ENCODE peak calls at places on chromosomes 1 and 21, in nine cellular contexts. One of them, this sample, is unnamed. For H3K36me3 and H3K9me3, the result is how much of the 10 kb centered on the place peaks cover.

GRCh38 chr1:41698916-41699860 is 214.7 kb upstream of the EDN2 start:
- DNase-seq in CD4-positive, alpha-beta memory T cell: no peak
- DNase-seq in tibial artery: no peak
- DNase-seq in tibial nerve: no peak
- DNase-seq in cardiac muscle cell: no peak
- DNase-seq in right atrium auricular region: no peak
- DNase-seq in CD8-positive, alpha-beta T cell: no peak
- DNase-seq in CD8-positive, alpha-beta memory T cell: peak
- DNase-seq in left lung: no peak
- DNase-seq in this sample: no peak

GRCh38 chr1:94753171-94753972 is 66.8 kb upstream of the SLC44A3 start:
- DNase-seq in CD4-positive, alpha-beta memory T cell: no peak
- DNase-seq in tibial artery: no peak
- DNase-seq in tibial nerve: no peak
- DNase-seq in cardiac muscle cell: peak
- DNase-seq in right atrium auricular region: no peak
- DNase-seq in CD8-positive, alpha-beta T cell: no peak
- DNase-seq in CD8-positive, alpha-beta memory T cell: no peak
- DNase-seq in left lung: no peak
- DNase-seq in this sample: no peak

GRCh38 chr1:152442765-152443164 is 28.7 kb upstream of the CRNN start:
- DNase-seq in CD4-positive, alpha-beta memory T cell: no peak
- DNase-seq in tibial artery: no peak
- DNase-seq in tibial nerve: no peak
- DNase-seq in cardiac muscle cell: peak
- DNase-seq in right atrium auricular region: no peak
- DNase-seq in CD8-positive, alpha-beta T cell: no peak
- DNase-seq in CD8-positive, alpha-beta memory T cell: no peak
- DNase-seq in left lung: no peak
- DNase-seq in this sample: no peak

GRCh38 chr1:236494082-236494481 is 29.7 kb upstream of the LGALS8 start:
- DNase-seq in CD4-positive, alpha-beta memory T cell: no peak
- DNase-seq in tibial artery: no peak
- DNase-seq in tibial nerve: no peak
- DNase-seq in cardiac muscle cell: no peak
- DNase-seq in right atrium auricular region: no peak
- DNase-seq in CD8-positive, alpha-beta T cell: no peak
- DNase-seq in CD8-positive, alpha-beta memory T cell: no peak
- DNase-seq in left lung: no peak
- DNase-seq in this sample: no peak

GRCh38 chr21:25387665-25388064 is 219.6 kb downstream of the MRPL39 start:
- DNase-seq in CD4-positive, alpha-beta memory T cell: no peak
- DNase-seq in tibial artery: no peak
- DNase-seq in tibial nerve: no peak
- DNase-seq in cardiac muscle cell: no peak
- DNase-seq in right atrium auricular region: no peak
- DNase-seq in CD8-positive, alpha-beta T cell: no peak
- DNase-seq in CD8-positive, alpha-beta memory T cell: no peak
- DNase-seq in left lung: no peak
- DNase-seq in this sample: no peak

GRCh38 chr1:46137901-46138300 is 5.5 kb upstream of the PIK3R3 start:
- DNase-seq in CD4-positive, alpha-beta memory T cell: no peak
- DNase-seq in tibial artery: no peak
- DNase-seq in tibial nerve: no peak
- DNase-seq in cardiac muscle cell: peak
- DNase-seq in right atrium auricular region: no peak
- DNase-seq in CD8-positive, alpha-beta T cell: no peak
- DNase-seq in CD8-positive, alpha-beta memory T cell: no peak
- DNase-seq in left lung: no peak
- DNase-seq in this sample: no peak

GRCh38 chr1:11753555-11754208 is 8.3 kb upstream of the C1orf167 start:
- DNase-seq in CD4-positive, alpha-beta memory T cell: no peak
- DNase-seq in tibial artery: no peak
- DNase-seq in tibial nerve: no peak
- DNase-seq in cardiac muscle cell: peak
- DNase-seq in right atrium auricular region: no peak
- DNase-seq in CD8-positive, alpha-beta T cell: no peak
- DNase-seq in CD8-positive, alpha-beta memory T cell: no peak
- DNase-seq in left lung: no peak
- DNase-seq in this sample: no peak

GRCh38 chr1:59242345-59242744 is 54.5 kb upstream of the FGGY start:
- DNase-seq in CD4-positive, alpha-beta memory T cell: no peak
- DNase-seq in tibial artery: no peak
- DNase-seq in tibial nerve: no peak
- DNase-seq in cardiac muscle cell: no peak
- DNase-seq in right atrium auricular region: no peak
- DNase-seq in CD8-positive, alpha-beta T cell: no peak
- DNase-seq in CD8-positive, alpha-beta memory T cell: no peak
- DNase-seq in left lung: no peak
- DNase-seq in this sample: no peak

GRCh38 chr21:27580276-27580675 is 613.4 kb upstream of the ADAMTS5 start:
- DNase-seq in CD4-positive, alpha-beta memory T cell: no peak
- DNase-seq in tibial artery: no peak
- DNase-seq in tibial nerve: no peak
- DNase-seq in cardiac muscle cell: no peak
- DNase-seq in right atrium auricular region: no peak
- DNase-seq in CD8-positive, alpha-beta T cell: no peak
- DNase-seq in CD8-positive, alpha-beta memory T cell: no peak
- DNase-seq in left lung: no peak
- DNase-seq in this sample: no peak

GRCh38 chr1:51317798-51318197 is 12.6 kb downstream of the TTC39A start:
- DNase-seq in CD4-positive, alpha-beta memory T cell: no peak
- DNase-seq in tibial artery: no peak
- DNase-seq in tibial nerve: no peak
- DNase-seq in cardiac muscle cell: no peak
- DNase-seq in right atrium auricular region: no peak
- DNase-seq in CD8-positive, alpha-beta T cell: no peak
- DNase-seq in CD8-positive, alpha-beta memory T cell: no peak
- DNase-seq in left lung: no peak
- DNase-seq in this sample: no peak

GRCh38 chr21:33430858-33431257 is 27.6 kb downstream of the IFNGR2 start:
- DNase-seq in CD4-positive, alpha-beta memory T cell: no peak
- DNase-seq in tibial artery: peak
- DNase-seq in tibial nerve: no peak
- DNase-seq in cardiac muscle cell: no peak
- DNase-seq in right atrium auricular region: no peak
- DNase-seq in CD8-positive, alpha-beta T cell: no peak
- DNase-seq in CD8-positive, alpha-beta memory T cell: no peak
- DNase-seq in left lung: no peak
- DNase-seq in this sample: no peak

GRCh38 chr21:33434770-33435360 is 31.7 kb downstream of the IFNGR2 start:
- DNase-seq in CD4-positive, alpha-beta memory T cell: no peak
- DNase-seq in tibial artery: no peak
- DNase-seq in tibial nerve: no peak
- DNase-seq in cardiac muscle cell: peak
- DNase-seq in right atrium auricular region: no peak
- DNase-seq in CD8-positive, alpha-beta T cell: no peak
- DNase-seq in CD8-positive, alpha-beta memory T cell: no peak
- DNase-seq in left lung: no peak
- DNase-seq in this sample: no peak

GRCh38 chr21:33433001-33433400 is 29.8 kb downstream of the IFNGR2 start:
- DNase-seq in CD4-positive, alpha-beta memory T cell: no peak
- DNase-seq in tibial artery: peak
- DNase-seq in tibial nerve: no peak
- DNase-seq in cardiac muscle cell: no peak
- DNase-seq in right atrium auricular region: no peak
- DNase-seq in CD8-positive, alpha-beta T cell: no peak
- DNase-seq in CD8-positive, alpha-beta memory T cell: no peak
- DNase-seq in left lung: no peak
- DNase-seq in this sample: no peak

GRCh38 chr21:33432496-33432895 is 29.3 kb downstream of the IFNGR2 start:
- DNase-seq in CD4-positive, alpha-beta memory T cell: no peak
- DNase-seq in tibial artery: peak
- DNase-seq in tibial nerve: no peak
- DNase-seq in cardiac muscle cell: no peak
- DNase-seq in right atrium auricular region: no peak
- DNase-seq in CD8-positive, alpha-beta T cell: no peak
- DNase-seq in CD8-positive, alpha-beta memory T cell: no peak
- DNase-seq in left lung: no peak
- DNase-seq in this sample: no peak

GRCh38 chr21:33433425-33434114 is 30.4 kb downstream of the IFNGR2 start:
- DNase-seq in CD4-positive, alpha-beta memory T cell: no peak
- DNase-seq in tibial artery: peak
- DNase-seq in tibial nerve: no peak
- DNase-seq in cardiac muscle cell: no peak
- DNase-seq in right atrium auricular region: no peak
- DNase-seq in CD8-positive, alpha-beta T cell: no peak
- DNase-seq in CD8-positive, alpha-beta memory T cell: no peak
- DNase-seq in left lung: no peak
- DNase-seq in this sample: no peak
- H3K36me3 ChIP-seq in CD4-positive, alpha-beta memory T cell: under half
- H3K36me3 ChIP-seq in tibial artery: half or more
- H3K36me3 ChIP-seq in tibial nerve: under half
- H3K36me3 ChIP-seq in cardiac muscle cell: half or more
- H3K36me3 ChIP-seq in right atrium auricular region: half or more
- H3K36me3 ChIP-seq in CD8-positive, alpha-beta T cell: under half
- H3K36me3 ChIP-seq in CD8-positive, alpha-beta memory T cell: under half
- H3K36me3 ChIP-seq in left lung: half or more
- H3K36me3 ChIP-seq in this sample: under half

DNA sequence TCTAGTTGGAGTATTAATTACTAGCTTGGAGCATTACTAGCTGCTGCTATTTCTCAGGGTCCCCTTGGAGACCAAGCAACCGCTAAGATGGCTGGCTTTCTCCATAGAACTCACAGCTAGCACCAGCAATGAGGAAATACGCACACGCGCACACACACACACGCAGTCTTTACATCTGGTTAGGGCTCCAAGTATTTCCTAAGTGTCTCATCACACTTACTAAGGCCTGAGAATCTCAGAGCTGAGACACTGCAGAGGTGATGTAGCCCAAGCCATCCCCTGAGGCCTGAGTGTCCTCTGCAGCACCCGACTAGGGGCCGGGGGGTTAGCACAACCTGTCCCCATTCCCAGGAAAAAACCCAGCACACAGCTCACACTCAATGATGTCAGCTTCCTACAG is 42.5 kb downstream of the ITPKB start:
- DNase-seq in CD4-positive, alpha-beta memory T cell: no peak
- DNase-seq in tibial artery: no peak
- DNase-seq in tibial nerve: no peak
- DNase-seq in cardiac muscle cell: no peak
- DNase-seq in right atrium auricular region: no peak
- DNase-seq in CD8-positive, alpha-beta T cell: no peak
- DNase-seq in CD8-positive, alpha-beta memory T cell: no peak
- DNase-seq in left lung: no peak
- DNase-seq in this sample: no peak
- H3K27ac ChIP-seq in CD4-positive, alpha-beta memory T cell: peak
- H3K27ac ChIP-seq in tibial artery: no peak
- H3K27ac ChIP-seq in tibial nerve: peak
- H3K27ac ChIP-seq in cardiac muscle cell: no peak
- H3K27ac ChIP-seq in right atrium auricular region: peak
- H3K27ac ChIP-seq in CD8-positive, alpha-beta T cell: peak
- H3K27ac ChIP-seq in CD8-positive, alpha-beta memory T cell: no peak
- H3K27ac ChIP-seq in left lung: no peak
- H3K27ac ChIP-seq in this sample: peak

DNA sequence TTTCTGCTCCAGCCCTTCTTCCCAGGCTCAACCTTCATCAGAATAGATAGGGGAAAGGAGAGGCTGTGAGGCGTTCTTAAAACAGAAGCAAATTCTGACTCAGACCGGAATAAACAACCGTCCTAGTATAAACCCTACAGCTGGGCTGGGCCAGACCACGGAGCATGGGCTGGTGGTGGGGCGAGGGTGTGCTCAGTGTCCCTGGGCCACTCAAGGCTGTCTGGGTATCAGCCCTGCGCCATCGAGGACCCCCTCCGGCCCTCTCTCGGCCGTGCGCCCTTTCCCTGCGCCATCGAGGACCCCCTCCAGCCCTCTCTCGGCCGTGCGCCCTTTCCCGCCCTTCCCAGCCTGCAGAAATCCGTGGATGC is 36.0 kb downstream of the CAPN2 start:
- DNase-seq in CD4-positive, alpha-beta memory T cell: no peak
- DNase-seq in tibial artery: no peak
- DNase-seq in tibial nerve: no peak
- DNase-seq in cardiac muscle cell: peak
- DNase-seq in right atrium auricular region: no peak
- DNase-seq in CD8-positive, alpha-beta T cell: no peak
- DNase-seq in CD8-positive, alpha-beta memory T cell: no peak
- DNase-seq in left lung: no peak
- DNase-seq in this sample: peak
- H3K9me3 ChIP-seq in CD4-positive, alpha-beta memory T cell: under half
- H3K9me3 ChIP-seq in tibial artery: under half
- H3K9me3 ChIP-seq in tibial nerve: under half
- H3K9me3 ChIP-seq in cardiac muscle cell: under half
- H3K9me3 ChIP-seq in right atrium auricular region: under half
- H3K9me3 ChIP-seq in CD8-positive, alpha-beta T cell: under half
- H3K9me3 ChIP-seq in CD8-positive, alpha-beta memory T cell: under half
- H3K9me3 ChIP-seq in left lung: under half
- H3K9me3 ChIP-seq in this sample: under half

GRCh38 chr1:224188286-224188685 is 5.2 kb downstream of the DEGS1 start:
- DNase-seq in CD4-positive, alpha-beta memory T cell: no peak
- DNase-seq in tibial artery: no peak
- DNase-seq in tibial nerve: no peak
- DNase-seq in cardiac muscle cell: no peak
- DNase-seq in right atrium auricular region: no peak
- DNase-seq in CD8-positive, alpha-beta T cell: no peak
- DNase-seq in CD8-positive, alpha-beta memory T cell: no peak
- DNase-seq in left lung: no peak
- DNase-seq in this sample: no peak
- H3K36me3 ChIP-seq in CD4-positive, alpha-beta memory T cell: under half
- H3K36me3 ChIP-seq in tibial artery: under half
- H3K36me3 ChIP-seq in tibial nerve: under half
- H3K36me3 ChIP-seq in cardiac muscle cell: under half
- H3K36me3 ChIP-seq in right atrium auricular region: under half
- H3K36me3 ChIP-seq in CD8-positive, alpha-beta T cell: under half
- H3K36me3 ChIP-seq in CD8-positive, alpha-beta memory T cell: under half
- H3K36me3 ChIP-seq in left lung: under half
- H3K36me3 ChIP-seq in this sample: under half

DNA sequence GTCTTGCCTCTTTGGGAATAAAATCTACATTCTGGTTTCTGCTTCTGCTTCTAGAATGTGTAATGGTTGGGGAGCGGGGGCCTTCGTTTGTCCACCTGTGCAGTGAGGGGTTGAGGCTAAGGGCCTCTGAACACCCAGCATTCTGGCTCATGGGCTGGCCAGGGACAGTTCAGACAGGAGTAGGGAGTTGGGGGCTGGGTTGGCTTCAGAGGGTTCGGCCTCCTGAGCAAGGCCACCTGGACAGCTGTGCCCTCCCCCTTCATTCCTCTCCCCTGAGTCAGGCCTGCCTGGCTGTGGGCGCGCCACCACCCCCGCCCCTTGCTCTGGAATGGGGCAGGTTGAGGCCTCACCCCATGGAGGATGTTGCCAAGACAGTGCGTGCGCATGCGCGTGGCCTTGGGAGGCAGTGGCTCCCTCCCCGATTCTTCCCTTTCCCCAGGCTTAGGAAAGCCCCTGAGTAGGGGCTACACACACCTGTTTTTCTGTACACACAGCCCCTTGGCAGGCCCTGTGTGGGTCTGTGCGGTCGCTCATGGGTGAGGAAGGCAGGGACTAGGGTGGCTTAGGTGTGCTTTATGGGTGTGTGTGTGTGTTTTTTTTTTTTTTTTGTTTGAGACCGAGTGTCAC is 57.0 kb downstream of the YARS1 start:
- DNase-seq in CD4-positive, alpha-beta memory T cell: no peak
- DNase-seq in tibial artery: no peak
- DNase-seq in tibial nerve: no peak
- DNase-seq in cardiac muscle cell: peak
- DNase-seq in right atrium auricular region: no peak
- DNase-seq in CD8-positive, alpha-beta T cell: no peak
- DNase-seq in CD8-positive, alpha-beta memory T cell: no peak
- DNase-seq in left lung: peak
- DNase-seq in this sample: peak
- H3K27ac ChIP-seq in CD4-positive, alpha-beta memory T cell: no peak
- H3K27ac ChIP-seq in tibial artery: no peak
- H3K27ac ChIP-seq in tibial nerve: peak
- H3K27ac ChIP-seq in cardiac muscle cell: no peak
- H3K27ac ChIP-seq in right atrium auricular region: no peak
- H3K27ac ChIP-seq in CD8-positive, alpha-beta T cell: no peak
- H3K27ac ChIP-seq in CD8-positive, alpha-beta memory T cell: no peak
- H3K27ac ChIP-seq in left lung: peak
- H3K27ac ChIP-seq in this sample: peak